ENCODE peak calls at places on chromosome 11, in six cellular contexts. One of them, this sample, is unnamed.

GRCh38 chr11:120482149-120482548 is 29.4 kb upstream of the GRIK4 start:
- DNase-seq in activated T-cell treated with anti-CD3 and anti-CD28 coated beads for 1 hour: no peak
- DNase-seq in COR-L47: no peak
- DNase-seq in HEK293T: no peak
- DNase-seq in NCI-H345: no peak
- DNase-seq in adipocyte: no peak
- DNase-seq in this sample: no peak

GRCh38 chr11:65426839-65427690 is 4.5 kb downstream of the NEAT1 start:
- DNase-seq in activated T-cell treated with anti-CD3 and anti-CD28 coated beads for 1 hour: no peak
- DNase-seq in COR-L47: no peak
- DNase-seq in HEK293T: no peak
- DNase-seq in NCI-H345: no peak
- DNase-seq in adipocyte: peak; percentile 76
- DNase-seq in this sample: no peak

GRCh38 chr11:133123371-133123770 is 408.9 kb downstream of the OPCML start:
- DNase-seq in activated T-cell treated with anti-CD3 and anti-CD28 coated beads for 1 hour: no peak
- DNase-seq in COR-L47: no peak
- DNase-seq in HEK293T: no peak
- DNase-seq in NCI-H345: no peak
- DNase-seq in adipocyte: no peak
- DNase-seq in this sample: no peak

GRCh38 chr11:64224151-64224890 is 1.7 kb downstream of the TRPT1 start:
- DNase-seq in activated T-cell treated with anti-CD3 and anti-CD28 coated beads for 1 hour: no peak
- DNase-seq in COR-L47: no peak
- DNase-seq in HEK293T: no peak
- DNase-seq in NCI-H345: no peak
- DNase-seq in adipocyte: no peak
- DNase-seq in this sample: no peak

GRCh38 chr11:12274056-12274455 is 103.3 kb upstream of the PARVA start:
- DNase-seq in activated T-cell treated with anti-CD3 and anti-CD28 coated beads for 1 hour: no peak
- DNase-seq in COR-L47: no peak
- DNase-seq in HEK293T: no peak
- DNase-seq in NCI-H345: no peak
- DNase-seq in adipocyte: no peak
- DNase-seq in this sample: peak; percentile 79

GRCh38 chr11:96061094-96061493 is 137.2 kb upstream of the MTMR2 start:
- DNase-seq in activated T-cell treated with anti-CD3 and anti-CD28 coated beads for 1 hour: no peak
- DNase-seq in COR-L47: no peak
- DNase-seq in HEK293T: no peak
- DNase-seq in NCI-H345: no peak
- DNase-seq in adipocyte: peak; percentile 76
- DNase-seq in this sample: no peak

GRCh38 chr11:128884703-128885338 is 6.3 kb upstream of the KCNJ5 start:
- DNase-seq in activated T-cell treated with anti-CD3 and anti-CD28 coated beads for 1 hour: peak; percentile 38
- DNase-seq in COR-L47: peak; percentile 52
- DNase-seq in HEK293T: peak; percentile 60
- DNase-seq in NCI-H345: peak; percentile 75
- DNase-seq in adipocyte: peak; percentile 81
- DNase-seq in this sample: peak; percentile 61

GRCh38 chr11:33027846-33028536 is 11.4 kb upstream of the TCP11L1 start:
- DNase-seq in activated T-cell treated with anti-CD3 and anti-CD28 coated beads for 1 hour: no peak
- DNase-seq in COR-L47: no peak
- DNase-seq in HEK293T: no peak
- DNase-seq in NCI-H345: no peak
- DNase-seq in adipocyte: peak; percentile 51
- DNase-seq in this sample: no peak

GRCh38 chr11:35629914-35630313 is 11.7 kb downstream of the FJX1 start:
- DNase-seq in activated T-cell treated with anti-CD3 and anti-CD28 coated beads for 1 hour: no peak
- DNase-seq in COR-L47: no peak
- DNase-seq in HEK293T: no peak
- DNase-seq in NCI-H345: no peak
- DNase-seq in adipocyte: peak; percentile 93
- DNase-seq in this sample: no peak

GRCh38 chr11:118313242-118313641 is 8.7 kb downstream of the CD3E start:
- DNase-seq in activated T-cell treated with anti-CD3 and anti-CD28 coated beads for 1 hour: no peak
- DNase-seq in COR-L47: no peak
- DNase-seq in HEK293T: no peak
- DNase-seq in NCI-H345: no peak
- DNase-seq in adipocyte: no peak
- DNase-seq in this sample: no peak

GRCh38 chr11:17735823-17736772 is 1.5 kb downstream of the KCNC1 start:
- DNase-seq in activated T-cell treated with anti-CD3 and anti-CD28 coated beads for 1 hour: no peak
- DNase-seq in COR-L47: peak; percentile 16
- DNase-seq in HEK293T: no peak
- DNase-seq in NCI-H345: no peak
- DNase-seq in adipocyte: peak; percentile 9
- DNase-seq in this sample: no peak

GRCh38 chr11:134731562-134731961 is 319.5 kb upstream of the B3GAT1 start:
- DNase-seq in activated T-cell treated with anti-CD3 and anti-CD28 coated beads for 1 hour: no peak
- DNase-seq in COR-L47: peak; percentile 72
- DNase-seq in HEK293T: no peak
- DNase-seq in NCI-H345: peak; percentile 48
- DNase-seq in adipocyte: no peak
- DNase-seq in this sample: no peak

GRCh38 chr11:123238297-123238696 is 43.2 kb upstream of the CLMP start:
- DNase-seq in activated T-cell treated with anti-CD3 and anti-CD28 coated beads for 1 hour: no peak
- DNase-seq in COR-L47: no peak
- DNase-seq in HEK293T: no peak
- DNase-seq in NCI-H345: no peak
- DNase-seq in adipocyte: peak; percentile 28
- DNase-seq in this sample: no peak

GRCh38 chr11:22208151-22208858 is 15.4 kb downstream of the ANO5 start:
- DNase-seq in activated T-cell treated with anti-CD3 and anti-CD28 coated beads for 1 hour: no peak
- DNase-seq in COR-L47: no peak
- DNase-seq in HEK293T: no peak
- DNase-seq in NCI-H345: no peak
- DNase-seq in adipocyte: no peak
- DNase-seq in this sample: no peak

GRCh38 chr11:133823211-133823610 is 22.1 kb downstream of the SPATA19 start:
- DNase-seq in activated T-cell treated with anti-CD3 and anti-CD28 coated beads for 1 hour: no peak
- DNase-seq in COR-L47: no peak
- DNase-seq in HEK293T: no peak
- DNase-seq in NCI-H345: no peak
- DNase-seq in adipocyte: no peak
- DNase-seq in this sample: no peak

GRCh38 chr11:130403301-130403804 is 25.1 kb downstream of the ADAMTS8 start:
- DNase-seq in activated T-cell treated with anti-CD3 and anti-CD28 coated beads for 1 hour: no peak
- DNase-seq in COR-L47: no peak
- DNase-seq in HEK293T: no peak
- DNase-seq in NCI-H345: no peak
- DNase-seq in adipocyte: peak; percentile 94
- DNase-seq in this sample: no peak

GRCh38 chr11:79028214-79028613 is 412.6 kb downstream of the TENM4 start:
- DNase-seq in activated T-cell treated with anti-CD3 and anti-CD28 coated beads for 1 hour: no peak
- DNase-seq in COR-L47: no peak
- DNase-seq in HEK293T: no peak
- DNase-seq in NCI-H345: no peak
- DNase-seq in adipocyte: no peak
- DNase-seq in this sample: no peak

GRCh38 chr11:43589601-43590250 is 90.8 kb upstream of the HSD17B12 start:
- DNase-seq in activated T-cell treated with anti-CD3 and anti-CD28 coated beads for 1 hour: no peak
- DNase-seq in COR-L47: no peak
- DNase-seq in HEK293T: no peak
- DNase-seq in NCI-H345: no peak
- DNase-seq in adipocyte: no peak
- DNase-seq in this sample: no peak

GRCh38 chr11:60905551-60906113 is 753 bp downstream of the PRPF19 start:
- DNase-seq in activated T-cell treated with anti-CD3 and anti-CD28 coated beads for 1 hour: no peak
- DNase-seq in COR-L47: peak; percentile 29
- DNase-seq in HEK293T: no peak
- DNase-seq in NCI-H345: no peak
- DNase-seq in adipocyte: peak; percentile 33
- DNase-seq in this sample: no peak

GRCh38 chr11:123357990-123358827 is 71.9 kb upstream of the GRAMD1B start:
- DNase-seq in activated T-cell treated with anti-CD3 and anti-CD28 coated beads for 1 hour: no peak
- DNase-seq in COR-L47: peak; percentile 12
- DNase-seq in HEK293T: peak; percentile 57
- DNase-seq in NCI-H345: peak; percentile 56
- DNase-seq in adipocyte: peak; percentile 33
- DNase-seq in this sample: peak; percentile 69

GRCh38 chr11:46363031-46363407 is 15.8 kb downstream of the DGKZ start:
- DNase-seq in activated T-cell treated with anti-CD3 and anti-CD28 coated beads for 1 hour: no peak
- DNase-seq in COR-L47: peak; percentile 61
- DNase-seq in HEK293T: no peak
- DNase-seq in NCI-H345: no peak
- DNase-seq in adipocyte: peak; percentile 41
- DNase-seq in this sample: no peak

GRCh38 chr11:69440876-69441275 is 40.6 kb upstream of the LINC01488 start:
- DNase-seq in activated T-cell treated with anti-CD3 and anti-CD28 coated beads for 1 hour: no peak
- DNase-seq in COR-L47: no peak
- DNase-seq in HEK293T: no peak
- DNase-seq in NCI-H345: no peak
- DNase-seq in adipocyte: no peak
- DNase-seq in this sample: no peak

GRCh38 chr11:20087118-20087521 is 73.2 kb downstream of the DBX1 start:
- DNase-seq in activated T-cell treated with anti-CD3 and anti-CD28 coated beads for 1 hour: no peak
- DNase-seq in COR-L47: no peak
- DNase-seq in HEK293T: no peak
- DNase-seq in NCI-H345: no peak
- DNase-seq in adipocyte: peak; percentile 58
- DNase-seq in this sample: no peak

GRCh38 chr11:114684636-114685035 is 6.3 kb downstream of the NXPE2 start:
- DNase-seq in activated T-cell treated with anti-CD3 and anti-CD28 coated beads for 1 hour: no peak
- DNase-seq in COR-L47: no peak
- DNase-seq in HEK293T: no peak
- DNase-seq in NCI-H345: no peak
- DNase-seq in adipocyte: no peak
- DNase-seq in this sample: no peak

GRCh38 chr11:2175659-2176058 is 4.0 kb upstream of the TH start:
- DNase-seq in activated T-cell treated with anti-CD3 and anti-CD28 coated beads for 1 hour: no peak
- DNase-seq in COR-L47: no peak
- DNase-seq in HEK293T: no peak
- DNase-seq in NCI-H345: no peak
- DNase-seq in adipocyte: peak; percentile 12
- DNase-seq in this sample: no peak